ENCODE peak calls at places on chromosomes 2 and 18, in nine cellular contexts. One of them, this sample, is unnamed.

GRCh38 chr2:120762341-120763061 is 26.8 kb downstream of the GLI2 start:
- DNase-seq in hepatic stellate cell: no peak
- DNase-seq in NCI-H146: no peak
- DNase-seq in NCI-H1092 treated with DMSO at 0.1 percent for 48 hours: no peak
- DNase-seq in left ventricle myocardium inferior: no peak
- DNase-seq in activated CD8-positive, alpha-beta memory T cell treated with anti-CD3 and anti-CD28 coated beads for 24 hours: no peak
- DNase-seq in activated T-cell treated with anti-CD3 and anti-CD28 coated beads for 1 hour: no peak
- DNase-seq in stimulated activated naive CD8-positive, alpha-beta T cell treated with anti-CD3 and anti-CD28 coated beads, Interleukin-15, Interleukin-2, amounts not matched to agents 100 U/mL and 50 U/mL, for 24 hours: no peak
- DNase-seq in amniotic stem cell: no peak
- DNase-seq in this sample: no peak

GRCh38 chr2:133264951-133265949 is 303.0 kb downstream of the NCKAP5 start:
- DNase-seq in hepatic stellate cell: peak
- DNase-seq in NCI-H146: no peak
- DNase-seq in NCI-H1092 treated with DMSO at 0.1 percent for 48 hours: peak
- DNase-seq in left ventricle myocardium inferior: peak
- DNase-seq in activated CD8-positive, alpha-beta memory T cell treated with anti-CD3 and anti-CD28 coated beads for 24 hours: no peak
- DNase-seq in activated T-cell treated with anti-CD3 and anti-CD28 coated beads for 1 hour: no peak
- DNase-seq in stimulated activated naive CD8-positive, alpha-beta T cell treated with anti-CD3 and anti-CD28 coated beads, Interleukin-15, Interleukin-2, amounts not matched to agents 100 U/mL and 50 U/mL, for 24 hours: no peak
- DNase-seq in amniotic stem cell: no peak
- DNase-seq in this sample: no peak

GRCh38 chr2:127577973-127578372 is 42.5 kb downstream of the MYO7B start:
- DNase-seq in hepatic stellate cell: no peak
- DNase-seq in NCI-H146: no peak
- DNase-seq in NCI-H1092 treated with DMSO at 0.1 percent for 48 hours: no peak
- DNase-seq in left ventricle myocardium inferior: no peak
- DNase-seq in activated CD8-positive, alpha-beta memory T cell treated with anti-CD3 and anti-CD28 coated beads for 24 hours: peak
- DNase-seq in activated T-cell treated with anti-CD3 and anti-CD28 coated beads for 1 hour: no peak
- DNase-seq in stimulated activated naive CD8-positive, alpha-beta T cell treated with anti-CD3 and anti-CD28 coated beads, Interleukin-15, Interleukin-2, amounts not matched to agents 100 U/mL and 50 U/mL, for 24 hours: no peak
- DNase-seq in amniotic stem cell: no peak
- DNase-seq in this sample: no peak

GRCh38 chr2:222622900-222623299 is 33.0 kb downstream of the FARSB start:
- DNase-seq in hepatic stellate cell: no peak
- DNase-seq in NCI-H146: no peak
- DNase-seq in NCI-H1092 treated with DMSO at 0.1 percent for 48 hours: no peak
- DNase-seq in left ventricle myocardium inferior: no peak
- DNase-seq in activated CD8-positive, alpha-beta memory T cell treated with anti-CD3 and anti-CD28 coated beads for 24 hours: no peak
- DNase-seq in activated T-cell treated with anti-CD3 and anti-CD28 coated beads for 1 hour: no peak
- DNase-seq in stimulated activated naive CD8-positive, alpha-beta T cell treated with anti-CD3 and anti-CD28 coated beads, Interleukin-15, Interleukin-2, amounts not matched to agents 100 U/mL and 50 U/mL, for 24 hours: no peak
- DNase-seq in amniotic stem cell: no peak
- DNase-seq in this sample: no peak

GRCh38 chr2:191713837-191714236 is 35.9 kb downstream of the NABP1 start:
- DNase-seq in hepatic stellate cell: no peak
- DNase-seq in NCI-H146: peak
- DNase-seq in NCI-H1092 treated with DMSO at 0.1 percent for 48 hours: no peak
- DNase-seq in left ventricle myocardium inferior: no peak
- DNase-seq in activated CD8-positive, alpha-beta memory T cell treated with anti-CD3 and anti-CD28 coated beads for 24 hours: no peak
- DNase-seq in activated T-cell treated with anti-CD3 and anti-CD28 coated beads for 1 hour: no peak
- DNase-seq in stimulated activated naive CD8-positive, alpha-beta T cell treated with anti-CD3 and anti-CD28 coated beads, Interleukin-15, Interleukin-2, amounts not matched to agents 100 U/mL and 50 U/mL, for 24 hours: no peak
- DNase-seq in amniotic stem cell: no peak
- DNase-seq in this sample: no peak

GRCh38 chr2:177585234-177585863 is 192.8 kb downstream of the AGPS start:
- DNase-seq in hepatic stellate cell: no peak
- DNase-seq in NCI-H146: no peak
- DNase-seq in NCI-H1092 treated with DMSO at 0.1 percent for 48 hours: no peak
- DNase-seq in left ventricle myocardium inferior: peak
- DNase-seq in activated CD8-positive, alpha-beta memory T cell treated with anti-CD3 and anti-CD28 coated beads for 24 hours: no peak
- DNase-seq in activated T-cell treated with anti-CD3 and anti-CD28 coated beads for 1 hour: no peak
- DNase-seq in stimulated activated naive CD8-positive, alpha-beta T cell treated with anti-CD3 and anti-CD28 coated beads, Interleukin-15, Interleukin-2, amounts not matched to agents 100 U/mL and 50 U/mL, for 24 hours: no peak
- DNase-seq in amniotic stem cell: no peak
- DNase-seq in this sample: no peak

GRCh38 chr2:181264436-181264835 is 192.8 kb upstream of the ITGA4 start:
- DNase-seq in hepatic stellate cell: no peak
- DNase-seq in NCI-H146: no peak
- DNase-seq in NCI-H1092 treated with DMSO at 0.1 percent for 48 hours: no peak
- DNase-seq in left ventricle myocardium inferior: no peak
- DNase-seq in activated CD8-positive, alpha-beta memory T cell treated with anti-CD3 and anti-CD28 coated beads for 24 hours: no peak
- DNase-seq in activated T-cell treated with anti-CD3 and anti-CD28 coated beads for 1 hour: no peak
- DNase-seq in stimulated activated naive CD8-positive, alpha-beta T cell treated with anti-CD3 and anti-CD28 coated beads, Interleukin-15, Interleukin-2, amounts not matched to agents 100 U/mL and 50 U/mL, for 24 hours: no peak
- DNase-seq in amniotic stem cell: no peak
- DNase-seq in this sample: no peak

GRCh38 chr2:143936758-143937562 is 583.0 kb downstream of the ZEB2 start:
- DNase-seq in hepatic stellate cell: peak
- DNase-seq in NCI-H146: peak
- DNase-seq in NCI-H1092 treated with DMSO at 0.1 percent for 48 hours: peak
- DNase-seq in left ventricle myocardium inferior: peak
- DNase-seq in activated CD8-positive, alpha-beta memory T cell treated with anti-CD3 and anti-CD28 coated beads for 24 hours: peak
- DNase-seq in activated T-cell treated with anti-CD3 and anti-CD28 coated beads for 1 hour: no peak
- DNase-seq in stimulated activated naive CD8-positive, alpha-beta T cell treated with anti-CD3 and anti-CD28 coated beads, Interleukin-15, Interleukin-2, amounts not matched to agents 100 U/mL and 50 U/mL, for 24 hours: peak
- DNase-seq in amniotic stem cell: no peak
- DNase-seq in this sample: no peak

GRCh38 chr2:108602422-108602821 is 68.2 kb downstream of the LIMS1 start:
- DNase-seq in hepatic stellate cell: no peak
- DNase-seq in NCI-H146: no peak
- DNase-seq in NCI-H1092 treated with DMSO at 0.1 percent for 48 hours: no peak
- DNase-seq in left ventricle myocardium inferior: no peak
- DNase-seq in activated CD8-positive, alpha-beta memory T cell treated with anti-CD3 and anti-CD28 coated beads for 24 hours: no peak
- DNase-seq in activated T-cell treated with anti-CD3 and anti-CD28 coated beads for 1 hour: no peak
- DNase-seq in stimulated activated naive CD8-positive, alpha-beta T cell treated with anti-CD3 and anti-CD28 coated beads, Interleukin-15, Interleukin-2, amounts not matched to agents 100 U/mL and 50 U/mL, for 24 hours: no peak
- DNase-seq in amniotic stem cell: no peak
- DNase-seq in this sample: no peak

GRCh38 chr2:11482473-11483031 is 16.6 kb upstream of the E2F6 start:
- DNase-seq in hepatic stellate cell: no peak
- DNase-seq in NCI-H146: no peak
- DNase-seq in NCI-H1092 treated with DMSO at 0.1 percent for 48 hours: no peak
- DNase-seq in left ventricle myocardium inferior: peak
- DNase-seq in activated CD8-positive, alpha-beta memory T cell treated with anti-CD3 and anti-CD28 coated beads for 24 hours: no peak
- DNase-seq in activated T-cell treated with anti-CD3 and anti-CD28 coated beads for 1 hour: no peak
- DNase-seq in stimulated activated naive CD8-positive, alpha-beta T cell treated with anti-CD3 and anti-CD28 coated beads, Interleukin-15, Interleukin-2, amounts not matched to agents 100 U/mL and 50 U/mL, for 24 hours: no peak
- DNase-seq in amniotic stem cell: no peak
- DNase-seq in this sample: no peak

GRCh38 chr18:42635378-42636048 is 480.0 kb downstream of the RIT2 start:
- DNase-seq in hepatic stellate cell: no peak
- DNase-seq in NCI-H146: peak
- DNase-seq in NCI-H1092 treated with DMSO at 0.1 percent for 48 hours: no peak
- DNase-seq in left ventricle myocardium inferior: no peak
- DNase-seq in activated CD8-positive, alpha-beta memory T cell treated with anti-CD3 and anti-CD28 coated beads for 24 hours: no peak
- DNase-seq in activated T-cell treated with anti-CD3 and anti-CD28 coated beads for 1 hour: no peak
- DNase-seq in stimulated activated naive CD8-positive, alpha-beta T cell treated with anti-CD3 and anti-CD28 coated beads, Interleukin-15, Interleukin-2, amounts not matched to agents 100 U/mL and 50 U/mL, for 24 hours: no peak
- DNase-seq in amniotic stem cell: no peak
- DNase-seq in this sample: no peak

This sample was measured in NCI-H1048.